ENCODE peak calls at places on chromosome 7, in ten cellular contexts. D is uterus, X is adrenal gland, J is transverse colon, A is HCT116, Q is body of pancreas, Y is prostate gland, L is suprapubic skin, G is IMR-90, N is tibial nerve. F is an unnamed sample. For H3K36me3, the result is how much of the 10 kb centered on the place peaks cover.

GRCh38 chr7:46664458-46664857 is 743.4 kb upstream of the IGFBP3 start:
- DNase-seq in L (no peak), Q (no peak), D (no peak), X (no peak), Y (no peak), J (no peak), A (no peak), G (no peak), N (no peak), F (no peak)

GRCh38 chr7:38746438-38746837 is 115.3 kb upstream of the AMPH start:
- DNase-seq in N (no peak), J (no peak), D (no peak), L (no peak), X (no peak), Y (no peak), Q (no peak), G (no peak), A (no peak), F (no peak)

GRCh38 chr7:75660566-75661215 is 78.0 kb downstream of the HIP1 start:
- DNase-seq in A (no peak), D (no peak), N (no peak), G (no peak), J (no peak), Y (no peak), L (no peak), X (no peak), Q (no peak), F (no peak)

GRCh38 chr7:150378115-150378852 is 846 bp upstream of the ZNF775 start:
- DNase-seq in N (no peak), D (peak), Y (peak), X (peak), J (peak), A (peak), Q (peak), G (peak), L (no peak), F (peak)

GRCh38 chr7:7190142-7190541 is 7.8 kb downstream of the C1GALT1 start:
- DNase-seq in X (no peak), Y (no peak), Q (no peak), L (no peak), N (no peak), A (no peak), J (no peak), G (peak), D (no peak), F (no peak)

GRCh38 chr7:1669954-1670893 is at the start of gene ELFN1:
- DNase-seq in Q (peak), J (no peak), G (peak), D (no peak), A (no peak), Y (no peak), X (peak), L (peak), N (no peak), F (no peak)

GRCh38 chr7:23419160-23419559 is 51.1 kb downstream of the IGF2BP3 start:
- DNase-seq in A (no peak), N (no peak), X (no peak), Y (no peak), D (no peak), Q (no peak), L (no peak), G (no peak), J (no peak), F (no peak)

GRCh38 chr7:102272075-102272916 is 14.4 kb upstream of the SH2B2 start:
- DNase-seq in G (peak), Q (peak), Y (peak), J (peak), L (no peak), A (peak), N (peak), D (peak), X (peak), F (peak)

GRCh38 chr7:22372863-22373262 is 15.9 kb upstream of the RAPGEF5 start:
- DNase-seq in J (no peak), Q (peak), Y (no peak), A (no peak), D (no peak), X (no peak), L (no peak), G (no peak), N (no peak), F (no peak)

GRCh38 chr7:77822269-77822668 is 23.7 kb downstream of the PHTF2 start:
- DNase-seq in G (no peak), N (no peak), A (no peak), J (no peak), D (no peak), Y (no peak), X (no peak), L (no peak), Q (peak), F (no peak)

GRCh38 chr7:32494946-32495297 is 367 bp upstream of the AVL9 start:
- DNase-seq in A (no peak), G (no peak), Q (no peak), D (no peak), Y (no peak), J (no peak), X (no peak), N (no peak), L (no peak), F (no peak)
- TF ChIP-seq CTCF in A (no peak), G (no peak), Q (no peak), D (no peak), Y (no peak), J (no peak), X (no peak), N (no peak), L (no peak), F (peak)

GRCh38 chr7:99033765-99034164 is 110.1 kb downstream of the SMURF1 start:
- DNase-seq in N (no peak), X (no peak), L (peak), A (no peak), Q (no peak), J (no peak), G (no peak), D (no peak), Y (no peak), F (no peak)

GRCh38 chr7:99034932-99035722 is 108.8 kb downstream of the SMURF1 start:
- DNase-seq in L (peak), N (no peak), Q (no peak), J (no peak), A (no peak), G (no peak), X (no peak), D (no peak), Y (no peak), F (no peak)

GRCh38 chr7:99036531-99037175 is 107.3 kb downstream of the SMURF1 start:
- DNase-seq in J (no peak), Y (no peak), N (no peak), A (no peak), D (peak), Q (no peak), X (peak), L (peak), G (peak), F (no peak)

GRCh38 chr7:99037327-99037940 is 106.5 kb downstream of the SMURF1 start:
- DNase-seq in X (no peak), A (no peak), N (no peak), Y (no peak), Q (no peak), J (no peak), L (peak), G (no peak), D (no peak), F (no peak)

GRCh38 chr7:99035723-99036530 is 108.0 kb downstream of the SMURF1 start:
- DNase-seq in Y (no peak), L (peak), A (no peak), J (no peak), N (no peak), Q (no peak), X (no peak), G (no peak), D (no peak), F (no peak)
- H3K36me3 ChIP-seq in Y (under half), L (half or more), A (under half), J (half or more), N (half or more), Q (under half), X (under half), G (half or more), D (under half), F (under half)

DNA sequence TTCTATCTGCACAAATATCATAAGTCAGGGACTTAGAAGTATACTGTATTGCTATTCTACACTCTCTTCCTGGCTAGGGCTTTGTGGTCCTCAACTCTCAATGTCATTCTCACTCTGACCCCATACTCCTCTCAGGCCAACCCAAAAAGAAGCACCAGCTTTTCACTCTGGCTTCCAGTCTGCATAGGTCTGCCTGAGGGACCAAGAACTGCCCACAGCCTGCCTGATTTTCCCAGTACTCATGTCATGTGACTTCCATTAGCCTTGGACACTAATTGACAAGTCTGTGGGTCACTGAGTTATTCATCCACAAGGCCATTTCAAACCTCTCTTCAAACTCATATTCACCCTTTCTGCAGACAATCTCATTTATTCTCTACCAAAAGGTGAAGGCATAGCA is 19.8 kb downstream of the PMPCB start:
- DNase-seq in L (no peak), D (no peak), Q (no peak), J (no peak), N (no peak), Y (no peak), A (no peak), G (no peak), X (peak), F (no peak)
- TF ChIP-seq POLR2A in L (no peak), D (no peak), Q (no peak), J (no peak), N (no peak), Y (no peak), A (no peak), G (no peak), X (no peak), F (no peak)

GRCh38 chr7:80392229-80393169 is 119.4 kb downstream of the GNAT3 start:
- DNase-seq in G (peak), N (no peak), Q (no peak), J (no peak), Y (no peak), D (no peak), X (no peak), A (peak), L (no peak), F (no peak)
- TF ChIP-seq CTCF in G (peak), N (peak), Q (peak), J (peak), Y (peak), D (peak), X (peak), A (peak), L (no peak), F (no peak)

GRCh38 chr7:71828361-71828760 is 583.8 kb downstream of the CALN1 start:
- DNase-seq in D (no peak), Y (no peak), L (no peak), J (no peak), G (no peak), N (no peak), X (no peak), Q (no peak), A (no peak), F (no peak)
- H3K36me3 ChIP-seq in D (under half), Y (under half), L (under half), J (under half), G (under half), N (under half), X (under half), Q (under half), A (under half), F (under half)

DNA sequence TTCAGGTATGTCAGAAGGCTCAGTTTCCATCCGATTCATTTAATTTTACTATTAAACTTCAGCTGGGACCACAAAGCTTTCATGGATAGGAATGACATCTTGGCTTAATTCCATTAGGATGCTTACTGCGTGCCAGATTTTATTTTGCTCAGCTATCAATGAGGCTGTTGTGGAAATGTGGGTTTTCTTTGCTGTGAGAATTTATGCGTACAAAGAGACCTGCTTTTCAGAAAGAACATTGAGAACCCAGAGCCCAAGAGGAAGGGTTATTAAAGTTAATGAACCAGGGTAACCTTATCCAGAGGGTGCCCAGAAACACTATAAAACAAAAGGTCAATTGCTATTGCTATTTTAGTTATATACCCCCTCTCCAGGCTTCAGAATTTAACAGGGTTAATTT is 98.3 kb downstream of the MKLN1 start:
- DNase-seq in X (no peak), Q (no peak), N (no peak), G (no peak), A (no peak), J (no peak), Y (no peak), D (no peak), L (no peak), F (no peak)
- TF ChIP-seq POLR2A in X (no peak), Q (no peak), N (no peak), G (no peak), A (no peak), J (no peak), Y (no peak), D (no peak), L (no peak), F (no peak)

GRCh38 chr7:80732635-80733034 is 94.2 kb downstream of the CD36 start:
- DNase-seq in L (no peak), A (no peak), G (no peak), X (no peak), N (no peak), Y (no peak), D (no peak), J (no peak), Q (no peak), F (no peak)
- TF ChIP-seq CTCF in L (no peak), A (no peak), G (no peak), X (no peak), N (no peak), Y (no peak), D (no peak), J (no peak), Q (no peak), F (no peak)

GRCh38 chr7:128854396-128854795 is 8.3 kb upstream of the ATP6V1F start:
- DNase-seq in N (no peak), J (no peak), G (no peak), A (no peak), Y (no peak), X (no peak), D (no peak), Q (no peak), L (no peak), F (no peak)
- H3K36me3 ChIP-seq in N (half or more), J (under half), G (half or more), A (under half), Y (under half), X (under half), D (under half), Q (under half), L (under half), F (under half)

F was measured in gastrocnemius medialis.